ENCODE peak calls at places on chromosome 14, in six cellular contexts. P is Peyer's patch, Q is upper lobe of right lung, O is neural progenitor cell, J is ovary, L is body of pancreas. H is an unnamed sample. For H3K9me3, the result is how much of the 10 kb centered on the place peaks cover.

GRCh38 chr14:46490150-46490769 is 161.3 kb downstream of the RPL10L start:
- DNase-seq in Q (no peak), O (peak), L (no peak), J (no peak), P (no peak), H (peak)

GRCh38 chr14:65334765-65335411 is 77.6 kb upstream of the FUT8 start:
- DNase-seq in L (no peak), O (peak), J (no peak), P (peak), Q (no peak), H (no peak)

GRCh38 chr14:43532825-43533416 is 974.2 kb downstream of the FSCB start:
- DNase-seq in O (no peak), J (no peak), Q (no peak), P (no peak), L (no peak), H (no peak)

GRCh38 chr14:65788876-65789859 is 376.6 kb downstream of the FUT8 start:
- DNase-seq in L (no peak), J (no peak), P (no peak), Q (no peak), O (no peak), H (no peak)

GRCh38 chr14:54001189-54001878 is 44.7 kb upstream of the BMP4 start:
- DNase-seq in O (peak), P (no peak), L (no peak), J (no peak), Q (no peak), H (peak)

GRCh38 chr14:73198253-73198652 is 39.1 kb upstream of the PAPLN start:
- DNase-seq in Q (no peak), J (no peak), L (no peak), O (no peak), P (no peak), H (no peak)

GRCh38 chr14:71243697-71244096 is 336.4 kb downstream of the PCNX1 start:
- DNase-seq in J (no peak), Q (no peak), O (no peak), L (no peak), P (no peak), H (no peak)

GRCh38 chr14:54366726-54367707 is 29.8 kb upstream of the CDKN3 start:
- DNase-seq in O (peak), L (peak), J (no peak), Q (no peak), P (peak), H (peak)

GRCh38 chr14:68819260-68819691 is 26.4 kb upstream of the ZFP36L1 start:
- DNase-seq in P (peak), L (peak), Q (no peak), O (peak), J (no peak), H (no peak)

GRCh38 chr14:105203057-105203494 is 22.0 kb upstream of the NUDT14 start:
- DNase-seq in Q (peak), O (peak), P (peak), J (peak), L (peak), H (peak)

GRCh38 chr14:104049576-104050240 is 35.8 kb upstream of the ASPG start:
- DNase-seq in P (no peak), O (no peak), J (no peak), Q (no peak), L (no peak), H (no peak)

GRCh38 chr14:76924363-76925151 is 98.3 kb downstream of the LRRC74A start:
- DNase-seq in P (no peak), L (peak), O (peak), J (no peak), Q (no peak), H (peak)

GRCh38 chr14:102262894-102263462 is 42.0 kb downstream of the MOK start:
- DNase-seq in L (no peak), P (no peak), O (peak), J (no peak), Q (no peak), H (no peak)

GRCh38 chr14:74169906-74170305 is 69.3 kb upstream of the VSX2 start:
- DNase-seq in Q (no peak), P (no peak), J (no peak), L (no peak), O (no peak), H (no peak)

GRCh38 chr14:75879031-75879430 is 102.8 kb downstream of the TGFB3 start:
- DNase-seq in J (no peak), P (no peak), O (no peak), Q (no peak), L (no peak), H (peak)

GRCh38 chr14:48536318-48536717 is 860.9 kb upstream of the MDGA2 start:
- DNase-seq in P (no peak), L (no peak), O (peak), Q (no peak), J (no peak), H (peak)

GRCh38 chr14:55746533-55746932 is 166.5 kb downstream of the KTN1 start:
- DNase-seq in P (no peak), J (no peak), O (no peak), Q (no peak), L (no peak), H (no peak)

GRCh38 chr14:64539186-64539552 is 1.4 kb upstream of the HSPA2 start:
- DNase-seq in Q (no peak), P (no peak), O (no peak), L (no peak), J (no peak), H (no peak)

GRCh38 chr14:49550284-49551184 is 35.6 kb downstream of the RPS29 start:
- DNase-seq in P (no peak), Q (no peak), O (peak), L (no peak), J (no peak), H (peak)

GRCh38 chr14:67285876-67286452 is 44.7 kb downstream of the PALS1 start:
- DNase-seq in Q (no peak), P (no peak), L (no peak), J (no peak), O (peak), H (peak)

GRCh38 chr14:36975834-36976233 is 196.6 kb downstream of the SLC25A21 start:
- DNase-seq in O (no peak), L (no peak), J (no peak), Q (no peak), P (no peak), H (peak)

GRCh38 chr14:63875311-63875710 is 22.5 kb downstream of the SYNE2 start:
- DNase-seq in Q (no peak), J (no peak), O (no peak), L (peak), P (no peak), H (no peak)

GRCh38 chr14:68042591-68043210 is 223.1 kb downstream of the RAD51B start:
- DNase-seq in L (no peak), J (no peak), Q (no peak), P (no peak), O (peak), H (no peak)

GRCh38 chr14:66070542-66071319 is 415.4 kb upstream of the CCDC196 start:
- DNase-seq in L (peak), P (peak), Q (no peak), J (no peak), O (peak), H (peak)

GRCh38 chr14:28264306-28264705 is 502.3 kb upstream of the FOXG1 start:
- DNase-seq in J (no peak), O (no peak), P (no peak), Q (no peak), L (no peak), H (no peak)
- H3K9me3 ChIP-seq in J (under half), O (under half), P (under half), Q (under half), L (under half), H (under half)

GRCh38 chr14:96634896-96635295 is 132.7 kb downstream of the PAPOLA start:
- DNase-seq in O (no peak), P (no peak), J (no peak), Q (no peak), L (no peak), H (no peak)
- H3K9me3 ChIP-seq in O (under half), P (under half), J (under half), Q (under half), L (under half), H (under half)

GRCh38 chr14:25759251-25759650 is 709.3 kb upstream of the STXBP6 start:
- DNase-seq in O (no peak), L (no peak), P (no peak), Q (no peak), J (no peak), H (no peak)
- H3K9me3 ChIP-seq in O (under half), L (under half), P (under half), Q (under half), J (under half), H (under half)

DNA sequence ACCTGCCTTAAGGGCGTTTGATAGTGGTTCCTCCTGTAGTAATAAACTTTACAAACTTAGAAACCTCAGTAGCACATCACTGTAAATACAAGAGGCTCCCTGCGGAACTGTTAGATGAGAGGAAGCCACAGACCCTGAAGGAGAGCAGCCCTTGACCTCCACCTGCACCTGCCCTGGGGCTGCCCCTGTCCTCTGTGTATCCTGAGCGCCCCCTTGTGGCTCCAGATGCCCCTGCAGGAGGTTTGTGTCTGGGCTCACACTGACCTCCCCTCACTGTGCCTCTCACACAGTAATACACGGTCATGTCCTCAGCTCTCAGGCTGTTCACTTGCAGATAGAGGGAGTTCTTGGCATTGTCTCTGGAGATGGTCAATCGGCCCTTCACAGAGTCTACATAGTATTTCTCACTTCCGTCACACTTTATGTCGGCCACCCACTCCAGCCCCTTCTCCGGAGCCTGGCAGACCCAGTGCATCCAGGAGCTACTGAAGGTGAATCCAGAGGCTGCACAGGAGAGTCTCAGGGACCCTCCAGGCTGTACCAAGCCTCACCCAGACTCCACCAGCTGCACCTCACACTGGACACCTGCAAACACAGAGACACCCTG is 1059.8 kb downstream of the TMEM121 start:
- DNase-seq in P (peak), O (no peak), Q (peak), J (no peak), L (peak), H (peak)
- H3K9me3 ChIP-seq in P (under half), O (under half), Q (under half), J (under half), L (under half), H (under half)

GRCh38 chr14:99435327-99435726 is 45.3 kb downstream of the SETD3 start:
- DNase-seq in Q (no peak), P (no peak), J (no peak), L (no peak), O (no peak), H (no peak)

GRCh38 chr14:99436247-99437180 is 44.1 kb downstream of the SETD3 start:
- DNase-seq in Q (no peak), O (no peak), P (no peak), L (no peak), J (no peak), H (peak)

GRCh38 chr14:99427632-99428315 is 52.9 kb downstream of the SETD3 start:
- DNase-seq in L (no peak), P (no peak), O (no peak), Q (no peak), J (no peak), H (peak)

GRCh38 chr14:99430491-99430890 is 50.2 kb downstream of the SETD3 start:
- DNase-seq in Q (no peak), O (peak), P (peak), L (peak), J (no peak), H (no peak)

GRCh38 chr14:99432491-99432890 is 48.2 kb downstream of the SETD3 start:
- DNase-seq in P (no peak), L (no peak), Q (no peak), J (no peak), O (peak), H (no peak)
- H3K9me3 ChIP-seq in P (under half), L (under half), Q (under half), J (under half), O (under half), H (under half)